ENCODE peak calls at places on chromosome X, in six cellular contexts. A is iris pigment epithelial cell; B is Calu3; T is stimulated activated naive B cell treated with anti-CD40 and anti-IgM and Interleukin-4, amounts not matched to agents 10 μg/mL and 1 μg/mL and 100 μg/mL, for 72 hours; M is T follicular helper cell; C is stomach. X is an unnamed sample.

GRCh38 chrX:41482153-41482850 is 35.2 kb downstream of the NYX start:
- DNase-seq in A (no peak), B (no peak), T (no peak), M (no peak), C (no peak), X (no peak)

GRCh38 chrX:8504451-8504850 is 39.8 kb downstream of the VCX3B start:
- DNase-seq in A (peak; percentile 57), B (no peak), T (no peak), M (no peak), C (no peak), X (peak; percentile 66)

GRCh38 chrX:133587818-133588217 is 172.5 kb upstream of the GPC4 start:
- DNase-seq in A (no peak), B (no peak), T (no peak), M (no peak), C (no peak), X (no peak)

GRCh38 chrX:37686348-37686736 is 751 bp downstream of the XK start:
- DNase-seq in A (no peak), B (no peak), T (no peak), M (no peak), C (no peak), X (no peak)

GRCh38 chrX:85303544-85303943 is 59.8 kb downstream of the ZNF711 start:
- DNase-seq in A (no peak), B (no peak), T (no peak), M (no peak), C (no peak), X (no peak)

GRCh38 chrX:84156831-84157230 is 31.2 kb downstream of the RPS6KA6 start:
- DNase-seq in A (no peak), B (no peak), T (no peak), M (no peak), C (no peak), X (peak; percentile 0)

GRCh38 chrX:46770817-46771163 is 11.9 kb upstream of the SLC9A7 start:
- DNase-seq in A (peak; percentile 92), B (no peak), T (no peak), M (no peak), C (no peak), X (peak; percentile 89)

GRCh38 chrX:117508021-117508420 is 608.6 kb downstream of the KLHL13 start:
- DNase-seq in A (no peak), B (no peak), T (no peak), M (no peak), C (no peak), X (no peak)

GRCh38 chrX:19535481-19535880 is 20.2 kb upstream of the MAP3K15 start:
- DNase-seq in A (peak; percentile 30), B (no peak), T (no peak), M (no peak), C (no peak), X (peak; percentile 23)

GRCh38 chrX:155747520-155747919 is 133.6 kb upstream of the VAMP7 start:
- DNase-seq in A (peak; percentile 2), B (peak; percentile 71), T (no peak), M (no peak), C (peak; percentile 80), X (peak; percentile 45)

GRCh38 chrX:100895365-100896075 is 21.4 kb upstream of the NOX1 start:
- DNase-seq in A (peak; percentile 48), B (peak; percentile 49), T (peak; percentile 2), M (no peak), C (peak; percentile 33), X (peak; percentile 95)

GRCh38 chrX:135112096-135112729 is 8.1 kb downstream of the ETDB start:
- DNase-seq in A (peak; percentile 42), B (peak; percentile 54), T (peak; percentile 27), M (peak; percentile 10), C (no peak), X (peak; percentile 40)

GRCh38 chrX:13287816-13288215 is 32.0 kb downstream of the ATXN3L start:
- DNase-seq in A (peak; percentile 80), B (no peak), T (no peak), M (no peak), C (no peak), X (peak; percentile 8)

GRCh38 chrX:150084474-150085229 is 146.4 kb upstream of the EOLA2 start:
- DNase-seq in A (peak; percentile 68), B (no peak), T (no peak), M (no peak), C (no peak), X (peak; percentile 19)

GRCh38 chrX:153521034-153521433 is 3.6 kb downstream of the ATP2B3 start:
- DNase-seq in A (peak; percentile 6), B (no peak), T (no peak), M (no peak), C (peak; percentile 35), X (peak; percentile 15)

GRCh38 chrX:136214551-136214950 is 36.6 kb downstream of the MAP7D3 start:
- DNase-seq in A (peak; percentile 89), B (peak; percentile 26), T (no peak), M (no peak), C (no peak), X (peak; percentile 41)

GRCh38 chrX:12579311-12579710 is 211.9 kb upstream of the PRPS2 start:
- DNase-seq in A (no peak), B (no peak), T (no peak), M (no peak), C (no peak), X (no peak)

GRCh38 chrX:131366387-131366786 is 77.3 kb upstream of the IGSF1 start:
- DNase-seq in A (peak; percentile 9), B (no peak), T (no peak), M (no peak), C (no peak), X (no peak)

GRCh38 chrX:10016516-10017132 is 49.5 kb downstream of the CLDN34 start:
- DNase-seq in A (no peak), B (no peak), T (no peak), M (no peak), C (no peak), X (no peak)

GRCh38 chrX:50579955-50580354 is 109.3 kb upstream of the DGKK start:
- DNase-seq in A (peak; percentile 63), B (peak; percentile 42), T (peak; percentile 34), M (peak; percentile 3), C (peak; percentile 34), X (peak; percentile 60)

GRCh38 chrX:41391606-41392005 is 55.5 kb upstream of the NYX start:
- DNase-seq in A (no peak), B (no peak), T (no peak), M (no peak), C (peak; percentile 57), X (peak; percentile 79)

GRCh38 chrX:21725498-21725897 is 32.4 kb downstream of the SMPX start:
- DNase-seq in A (peak; percentile 75), B (no peak), T (no peak), M (no peak), C (no peak), X (peak; percentile 63)

GRCh38 chrX:12771445-12772069 is 19.7 kb upstream of the PRPS2 start:
- DNase-seq in A (peak; percentile 36), B (peak; percentile 79), T (peak; percentile 66), M (peak; percentile 62), C (peak; percentile 63), X (peak; percentile 59)

GRCh38 chrX:118272237-118272636 is 73.7 kb upstream of the WDR44 start:
- DNase-seq in A (peak; percentile 41), B (no peak), T (no peak), M (no peak), C (no peak), X (peak; percentile 46)

GRCh38 chrX:136130931-136131843 is 16.1 kb upstream of the FHL1 start:
- DNase-seq in A (peak; percentile 90), B (no peak), T (no peak), M (no peak), C (no peak), X (peak; percentile 86)

GRCh38 chrX:40146471-40147398 is 49.0 kb upstream of the BCOR start:
- DNase-seq in A (peak; percentile 44), B (peak; percentile 15), T (no peak), M (no peak), C (no peak), X (no peak)

GRCh38 chrX:118022803-118023202 is 93.8 kb downstream of the KLHL13 start:
- DNase-seq in A (no peak), B (no peak), T (no peak), M (no peak), C (no peak), X (no peak)

GRCh38 chrX:48022740-48023139 is 16.0 kb downstream of the SPACA5 start:
- DNase-seq in A (no peak), B (no peak), T (no peak), M (no peak), C (no peak), X (no peak)

GRCh38 chrX:153773218-153773611 is 7.6 kb upstream of the SRPK3 start:
- DNase-seq in A (no peak), B (no peak), T (no peak), M (no peak), C (no peak), X (no peak)

GRCh38 chrX:44570524-44570923 is 27.9 kb upstream of the FUNDC1 start:
- DNase-seq in A (peak; percentile 24), B (no peak), T (no peak), M (no peak), C (no peak), X (peak; percentile 35)

GRCh38 chrX:13863326-13863725 is 46.4 kb upstream of the GPM6B start:
- DNase-seq in A (no peak), B (no peak), T (no peak), M (no peak), C (no peak), X (no peak)

GRCh38 chrX:129773649-129774458 is 5.9 kb upstream of the SASH3 start:
- DNase-seq in A (no peak), B (no peak), T (no peak), M (no peak), C (no peak), X (no peak)

GRCh38 chrX:39008554-39008953 is 207.3 kb downstream of the MID1IP1 start:
- DNase-seq in A (no peak), B (no peak), T (no peak), M (no peak), C (no peak), X (peak; percentile 26)

GRCh38 chrX:129741880-129742758 is 3.3 kb downstream of the XPNPEP2 start:
- DNase-seq in A (no peak), B (no peak), T (no peak), M (no peak), C (no peak), X (no peak)

X was measured in epithelial cell of esophagus.